ENCODE peak calls at places on chromosomes 6 and 20, in five cellular contexts. P is HEK293T, X is GM12878, U is NT2/D1, E is HepG2. B is an unnamed sample.

GRCh38 chr20:53126185-53126584 is 154.0 kb downstream of the TSHZ2 start:
- DNase-seq in P (peak), E (no peak), X (no peak), U (no peak), B (no peak)

GRCh38 chr20:36591854-36592641 is 13.5 kb upstream of the RAB5IF start:
- DNase-seq in X (no peak), P (peak), U (no peak), E (peak), B (no peak)

GRCh38 chr20:34997171-34997570 is 41.5 kb downstream of the MYH7B start:
- DNase-seq in P (no peak), X (no peak), E (no peak), U (no peak), B (no peak)

GRCh38 chr20:35472209-35472608 is 16.8 kb downstream of the CEP250 start:
- DNase-seq in U (no peak), P (no peak), X (no peak), E (no peak), B (no peak)

GRCh38 chr6:15504581-15505350 is 158.1 kb downstream of the DTNBP1 start:
- DNase-seq in X (no peak), P (no peak), U (no peak), E (peak), B (no peak)

GRCh38 chr6:127402890-127403617 is 56.1 kb downstream of the KIAA0408 start:
- DNase-seq in X (no peak), P (no peak), U (no peak), E (no peak), B (no peak)

GRCh38 chr6:11418290-11418905 is 119.2 kb upstream of the TMEM170B start:
- DNase-seq in U (no peak), P (no peak), E (no peak), X (no peak), B (no peak)

GRCh38 chr20:21503345-21503744 is 10.5 kb downstream of the NKX2-2 start:
- DNase-seq in E (no peak), P (no peak), X (peak), U (no peak), B (no peak)

GRCh38 chr20:17727351-17727750 is 27.6 kb downstream of the BANF2 start:
- DNase-seq in U (no peak), E (no peak), X (no peak), P (no peak), B (no peak)

GRCh38 chr20:18832801-18833200 is 19.2 kb downstream of the SCP2D1 start:
- DNase-seq in X (no peak), P (no peak), E (no peak), U (no peak), B (no peak)

GRCh38 chr6:1610497-1611321 is 994 bp downstream of the FOXC1 start:
- DNase-seq in U (no peak), E (peak), X (no peak), P (no peak), B (no peak)

GRCh38 chr20:41222703-41223102 is 85.4 kb downstream of the PLCG1 start:
- DNase-seq in E (no peak), U (no peak), P (no peak), X (no peak), B (no peak)

GRCh38 chr6:44064089-44064947 is 62.9 kb downstream of the MRPL14 start:
- DNase-seq in X (no peak), E (peak), P (no peak), U (no peak), B (no peak)

GRCh38 chr6:152142116-152142515 is 334.6 kb downstream of the ESR1 start:
- DNase-seq in X (no peak), E (no peak), P (no peak), U (no peak), B (no peak)

GRCh38 chr6:144395835-144396234 is 110.7 kb downstream of the UTRN start:
- DNase-seq in X (no peak), P (no peak), E (no peak), U (no peak), B (no peak)

GRCh38 chr20:34075647-34076046 is 36.4 kb downstream of the EIF2S2 start:
- DNase-seq in X (no peak), U (no peak), P (peak), E (no peak), B (no peak)

GRCh38 chr6:26571592-26572296 is 25.0 kb upstream of the ABT1 start:
- DNase-seq in P (no peak), E (peak), X (peak), U (peak), B (peak)

GRCh38 chr20:23144856-23145255 is 58.7 kb upstream of the CD93 start:
- DNase-seq in E (no peak), P (no peak), X (no peak), U (no peak), B (no peak)

GRCh38 chr6:144768676-144769599 is 483.8 kb downstream of the UTRN start:
- DNase-seq in U (no peak), X (no peak), E (no peak), P (no peak), B (no peak)

GRCh38 chr6:88573561-88573960 is 389.9 kb downstream of the RNGTT start:
- DNase-seq in E (no peak), U (no peak), P (no peak), X (no peak), B (no peak)

GRCh38 chr6:79713701-79714322 is 82.7 kb downstream of the SH3BGRL2 start:
- DNase-seq in U (peak), E (peak), P (peak), X (no peak), B (no peak)

GRCh38 chr6:16136086-16136485 is 7.2 kb downstream of the MYLIP start:
- DNase-seq in X (no peak), P (no peak), E (no peak), U (no peak), B (no peak)

GRCh38 chr6:117840541-117840983 is 66.5 kb upstream of the SLC35F1 start:
- DNase-seq in E (peak), U (peak), P (peak), X (no peak), B (no peak)

GRCh38 chr6:136024711-136025110 is 173.2 kb downstream of the PDE7B start:
- DNase-seq in E (no peak), U (no peak), P (no peak), X (no peak), B (no peak)

GRCh38 chr6:38755207-38755606 is 40.1 kb downstream of the DNAH8 start:
- DNase-seq in X (no peak), U (no peak), P (no peak), E (no peak), B (no peak)

GRCh38 chr20:23152308-23152892 is 66.3 kb upstream of the CD93 start:
- DNase-seq in U (no peak), X (no peak), P (peak), E (peak), B (peak)

GRCh38 chr6:44730771-44731391 is 343.4 kb downstream of the CDC5L start:
- DNase-seq in E (no peak), U (no peak), P (peak), X (no peak), B (no peak)

GRCh38 chr6:29708432-29709177 is 14.6 kb upstream of the HLA-F start:
- DNase-seq in U (no peak), X (peak), P (no peak), E (no peak), B (no peak)

GRCh38 chr20:10077886-10078285 is 43.1 kb downstream of the ANKEF1 start:
- DNase-seq in P (no peak), U (no peak), X (no peak), E (no peak), B (no peak)

GRCh38 chr6:47479156-47479541 is 1.6 kb downstream of the CD2AP start:
- DNase-seq in E (no peak), P (no peak), X (no peak), U (no peak), B (no peak)
- TF ChIP-seq SUZ12 in E (no peak), P (no peak), X (no peak), U (no peak), B (no peak)

GRCh38 chr6:31908791-31909190 is 6.9 kb upstream of the ZBTB12 start:
- DNase-seq in P (no peak), E (peak), U (no peak), X (peak), B (no peak)
- TF ChIP-seq SUZ12 in P (no peak), E (no peak), U (no peak), X (no peak), B (no peak)

GRCh38 chr6:35544748-35545361 is 32.2 kb upstream of the TULP1 start:
- DNase-seq in U (no peak), E (no peak), P (no peak), X (no peak), B (no peak)
- TF ChIP-seq SUZ12 in U (no peak), E (no peak), P (no peak), X (no peak), B (no peak)

GRCh38 chr6:161342039-161342438 is 68.2 kb upstream of the AGPAT4 start:
- DNase-seq in X (no peak), E (peak), P (no peak), U (no peak), B (no peak)
- TF ChIP-seq SUZ12 in X (no peak), E (no peak), P (no peak), U (no peak), B (no peak)